ENCODE peak calls at places on chromosome 4, in six cellular contexts. One of them, this sample, is unnamed.

GRCh38 chr4:39061450-39061849 is 582 bp upstream of the KLHL5 start:
- DNase-seq in neuronal stem cell: no peak
- DNase-seq in GM23338: no peak
- DNase-seq in lung: no peak
- DNase-seq in brain microvascular endothelial cell: no peak
- DNase-seq in endodermal cell: no peak
- DNase-seq in this sample: no peak

GRCh38 chr4:120977435-120977997 is 55.0 kb upstream of the PRDM5 start:
- DNase-seq in endodermal cell: peak; percentile 57
- DNase-seq in lung: no peak
- DNase-seq in neuronal stem cell: no peak
- DNase-seq in GM23338: peak; percentile 83
- DNase-seq in brain microvascular endothelial cell: peak; percentile 63
- DNase-seq in this sample: peak; percentile 6

GRCh38 chr4:186554485-186554884 is 882 bp downstream of the MTNR1A start:
- DNase-seq in neuronal stem cell: no peak
- DNase-seq in lung: peak; percentile 42
- DNase-seq in brain microvascular endothelial cell: peak; percentile 16
- DNase-seq in endodermal cell: peak; percentile 85
- DNase-seq in GM23338: peak; percentile 76
- DNase-seq in this sample: no peak

GRCh38 chr4:120052840-120053239 is 13.8 kb downstream of the MAD2L1 start:
- DNase-seq in brain microvascular endothelial cell: peak; percentile 96
- DNase-seq in GM23338: no peak
- DNase-seq in lung: peak; percentile 41
- DNase-seq in endodermal cell: no peak
- DNase-seq in neuronal stem cell: no peak
- DNase-seq in this sample: no peak

GRCh38 chr4:37715889-37716402 is 29.8 kb upstream of the RELL1 start:
- DNase-seq in endodermal cell: no peak
- DNase-seq in lung: no peak
- DNase-seq in brain microvascular endothelial cell: no peak
- DNase-seq in neuronal stem cell: no peak
- DNase-seq in GM23338: no peak
- DNase-seq in this sample: no peak

GRCh38 chr4:9716093-9716492 is 65.3 kb upstream of the DRD5 start:
- DNase-seq in GM23338: no peak
- DNase-seq in lung: no peak
- DNase-seq in endodermal cell: peak; percentile 61
- DNase-seq in neuronal stem cell: no peak
- DNase-seq in brain microvascular endothelial cell: no peak
- DNase-seq in this sample: no peak

GRCh38 chr4:73520821-73521220 is 39.3 kb downstream of the AFM start:
- DNase-seq in lung: no peak
- DNase-seq in neuronal stem cell: peak; percentile 14
- DNase-seq in GM23338: peak; percentile 51
- DNase-seq in brain microvascular endothelial cell: peak; percentile 86
- DNase-seq in endodermal cell: peak; percentile 93
- DNase-seq in this sample: no peak

GRCh38 chr4:140149851-140150635 is 3.9 kb downstream of the MAML3 start:
- DNase-seq in lung: peak; percentile 82
- DNase-seq in GM23338: peak; percentile 86
- DNase-seq in neuronal stem cell: peak; percentile 57
- DNase-seq in endodermal cell: peak; percentile 89
- DNase-seq in brain microvascular endothelial cell: peak; percentile 57
- DNase-seq in this sample: peak; percentile 63

GRCh38 chr4:55947254-55947882 is 1.4 kb upstream of the CEP135 start:
- DNase-seq in neuronal stem cell: no peak
- DNase-seq in endodermal cell: no peak
- DNase-seq in brain microvascular endothelial cell: peak; percentile 6
- DNase-seq in GM23338: no peak
- DNase-seq in lung: no peak
- DNase-seq in this sample: no peak

GRCh38 chr4:129350800-129351199 is 254.8 kb downstream of the C4orf33 start:
- DNase-seq in neuronal stem cell: no peak
- DNase-seq in lung: peak; percentile 39
- DNase-seq in endodermal cell: no peak
- DNase-seq in brain microvascular endothelial cell: no peak
- DNase-seq in GM23338: no peak
- DNase-seq in this sample: no peak

GRCh38 chr4:121953860-121954259 is 2.0 kb upstream of the TRPC3 start:
- DNase-seq in neuronal stem cell: no peak
- DNase-seq in lung: no peak
- DNase-seq in brain microvascular endothelial cell: no peak
- DNase-seq in GM23338: no peak
- DNase-seq in endodermal cell: no peak
- DNase-seq in this sample: no peak

GRCh38 chr4:24928708-24929107 is 15.9 kb upstream of the CCDC149 start:
- DNase-seq in lung: no peak
- DNase-seq in neuronal stem cell: no peak
- DNase-seq in brain microvascular endothelial cell: no peak
- DNase-seq in GM23338: no peak
- DNase-seq in endodermal cell: no peak
- DNase-seq in this sample: no peak

GRCh38 chr4:78483811-78484210 is 67.8 kb upstream of the ANXA3 start:
- DNase-seq in lung: no peak
- DNase-seq in endodermal cell: no peak
- DNase-seq in neuronal stem cell: no peak
- DNase-seq in brain microvascular endothelial cell: no peak
- DNase-seq in GM23338: no peak
- DNase-seq in this sample: no peak

GRCh38 chr4:20252656-20253271 is 1.1 kb downstream of the SLIT2 start:
- DNase-seq in endodermal cell: peak; percentile 81
- DNase-seq in lung: peak; percentile 35
- DNase-seq in neuronal stem cell: peak; percentile 40
- DNase-seq in GM23338: peak; percentile 53
- DNase-seq in brain microvascular endothelial cell: no peak
- DNase-seq in this sample: no peak
- H3K27me3 ChIP-seq in endodermal cell: peaks cover 66% of the 10 kb centered on the region
- H3K27me3 ChIP-seq in lung: no peaks in the 10 kb centered on the region
- H3K27me3 ChIP-seq in neuronal stem cell: peaks cover 39% of the 10 kb centered on the region
- H3K27me3 ChIP-seq in GM23338: peaks cover 78% of the 10 kb centered on the region
- H3K27me3 ChIP-seq in brain microvascular endothelial cell: no peaks in the 10 kb centered on the region
- H3K27me3 ChIP-seq in this sample: no peaks in the 10 kb centered on the region

DNA sequence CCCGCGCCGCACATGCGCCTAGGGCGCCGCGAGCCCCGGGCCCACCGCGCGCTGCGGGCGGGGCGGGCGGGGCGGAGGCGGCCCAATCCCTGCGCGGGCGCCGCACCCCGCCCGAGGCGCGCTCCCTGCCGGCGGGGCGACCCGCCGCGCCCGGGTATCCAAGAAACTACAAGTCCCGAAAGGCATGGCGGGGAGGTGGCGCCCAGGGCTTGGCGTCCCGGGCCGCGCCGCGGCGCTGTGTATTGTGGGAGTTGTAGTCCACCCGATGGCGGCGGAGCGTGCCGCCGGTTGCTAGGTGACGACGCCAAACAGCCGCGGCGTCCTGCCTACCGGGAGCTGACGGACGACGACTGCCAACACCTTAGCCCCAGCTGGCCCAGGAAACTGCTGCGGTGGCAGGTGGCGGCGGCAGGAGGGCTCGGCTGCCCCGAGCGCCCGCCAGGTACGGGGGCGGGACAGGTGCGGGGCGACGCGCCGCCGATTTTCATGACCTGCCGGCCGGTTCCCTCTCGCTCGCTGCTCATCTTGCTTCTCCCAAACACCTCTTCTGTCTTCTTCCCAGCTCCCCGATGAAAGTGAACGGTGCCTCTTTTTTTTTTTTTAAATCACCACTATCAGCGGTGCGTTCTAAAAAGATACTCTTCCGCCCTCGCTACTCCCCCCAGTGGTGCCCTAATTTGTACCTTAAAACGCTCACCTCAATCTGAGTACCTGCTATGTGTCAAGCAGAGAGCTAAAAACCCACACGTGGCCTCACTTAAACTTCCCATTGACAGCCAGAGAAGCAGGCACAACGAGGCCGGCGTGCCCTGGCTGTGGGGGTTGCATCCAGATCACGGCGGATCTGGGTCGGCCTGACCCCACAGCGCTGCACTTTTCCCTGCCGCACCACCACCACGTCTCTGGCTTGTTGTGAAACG is at the start of gene CFAP99:
- DNase-seq in endodermal cell: peak; percentile 99
- DNase-seq in lung: peak; percentile 98
- DNase-seq in GM23338: peak; percentile 97
- DNase-seq in brain microvascular endothelial cell: peak; percentile 93
- DNase-seq in neuronal stem cell: peak; percentile 94
- DNase-seq in this sample: peak; percentile 96
- H3K27me3 ChIP-seq in endodermal cell: peaks cover 82% of the 10 kb centered on the region
- H3K27me3 ChIP-seq in lung: no peaks in the 10 kb centered on the region
- H3K27me3 ChIP-seq in GM23338: peaks cover 74% of the 10 kb centered on the region
- H3K27me3 ChIP-seq in brain microvascular endothelial cell: peaks cover 36% of the 10 kb centered on the region
- H3K27me3 ChIP-seq in neuronal stem cell: peaks cover 67% of the 10 kb centered on the region
- H3K27me3 ChIP-seq in this sample: no peaks in the 10 kb centered on the region

GRCh38 chr4:3703343-3703676 is 62.9 kb upstream of the ADRA2C start:
- DNase-seq in lung: no peak
- DNase-seq in GM23338: no peak
- DNase-seq in neuronal stem cell: no peak
- DNase-seq in brain microvascular endothelial cell: no peak
- DNase-seq in endodermal cell: no peak
- DNase-seq in this sample: no peak
- H3K27me3 ChIP-seq in lung: no peaks in the 10 kb centered on the region
- H3K27me3 ChIP-seq in GM23338: no peaks in the 10 kb centered on the region
- H3K27me3 ChIP-seq in neuronal stem cell: no peaks in the 10 kb centered on the region
- H3K27me3 ChIP-seq in brain microvascular endothelial cell: peaks cover 1% of the 10 kb centered on the region
- H3K27me3 ChIP-seq in endodermal cell: no peaks in the 10 kb centered on the region
- H3K27me3 ChIP-seq in this sample: no peaks in the 10 kb centered on the region

GRCh38 chr4:793941-794621 is 31.8 kb downstream of the CPLX1 start:
- DNase-seq in neuronal stem cell: no peak
- DNase-seq in brain microvascular endothelial cell: no peak
- DNase-seq in GM23338: no peak
- DNase-seq in lung: no peak
- DNase-seq in endodermal cell: no peak
- DNase-seq in this sample: no peak

GRCh38 chr4:796206-796605 is 29.7 kb downstream of the CPLX1 start:
- DNase-seq in GM23338: no peak
- DNase-seq in brain microvascular endothelial cell: no peak
- DNase-seq in endodermal cell: peak; percentile 16
- DNase-seq in neuronal stem cell: no peak
- DNase-seq in lung: no peak
- DNase-seq in this sample: no peak

GRCh38 chr4:794911-795725 is 30.8 kb downstream of the CPLX1 start:
- DNase-seq in lung: no peak
- DNase-seq in brain microvascular endothelial cell: no peak
- DNase-seq in endodermal cell: peak; percentile 66
- DNase-seq in neuronal stem cell: no peak
- DNase-seq in GM23338: peak; percentile 62
- DNase-seq in this sample: no peak

GRCh38 chr4:797066-797465 is 28.9 kb downstream of the CPLX1 start:
- DNase-seq in brain microvascular endothelial cell: no peak
- DNase-seq in neuronal stem cell: no peak
- DNase-seq in lung: no peak
- DNase-seq in endodermal cell: no peak
- DNase-seq in GM23338: no peak
- DNase-seq in this sample: no peak

GRCh38 chr4:795726-796119 is 30.2 kb downstream of the CPLX1 start:
- DNase-seq in brain microvascular endothelial cell: no peak
- DNase-seq in neuronal stem cell: no peak
- DNase-seq in lung: no peak
- DNase-seq in endodermal cell: peak; percentile 44
- DNase-seq in GM23338: no peak
- DNase-seq in this sample: no peak
- H3K27me3 ChIP-seq in brain microvascular endothelial cell: peaks cover 45% of the 10 kb centered on the region
- H3K27me3 ChIP-seq in neuronal stem cell: peaks cover 52% of the 10 kb centered on the region
- H3K27me3 ChIP-seq in lung: peaks cover 10% of the 10 kb centered on the region
- H3K27me3 ChIP-seq in endodermal cell: peaks cover 47% of the 10 kb centered on the region
- H3K27me3 ChIP-seq in GM23338: peaks cover 47% of the 10 kb centered on the region
- H3K27me3 ChIP-seq in this sample: peaks cover 14% of the 10 kb centered on the region

GRCh38 chr4:42148453-42148852 is 4.0 kb downstream of the BEND4 start:
- DNase-seq in brain microvascular endothelial cell: no peak
- DNase-seq in GM23338: no peak
- DNase-seq in lung: no peak
- DNase-seq in neuronal stem cell: no peak
- DNase-seq in endodermal cell: no peak
- DNase-seq in this sample: no peak

GRCh38 chr4:42152507-42153504 is at the start of gene BEND4:
- DNase-seq in brain microvascular endothelial cell: no peak
- DNase-seq in GM23338: peak; percentile 91
- DNase-seq in endodermal cell: peak; percentile 61
- DNase-seq in neuronal stem cell: no peak
- DNase-seq in lung: no peak
- DNase-seq in this sample: no peak

GRCh38 chr4:42149004-42149403 is 3.5 kb downstream of the BEND4 start:
- DNase-seq in brain microvascular endothelial cell: no peak
- DNase-seq in lung: no peak
- DNase-seq in neuronal stem cell: no peak
- DNase-seq in endodermal cell: no peak
- DNase-seq in GM23338: no peak
- DNase-seq in this sample: no peak

GRCh38 chr4:42151568-42152506 is 618 bp downstream of the BEND4 start:
- DNase-seq in endodermal cell: peak; percentile 96
- DNase-seq in neuronal stem cell: peak; percentile 78
- DNase-seq in lung: no peak
- DNase-seq in GM23338: peak; percentile 69
- DNase-seq in brain microvascular endothelial cell: no peak
- DNase-seq in this sample: peak; percentile 7

GRCh38 chr4:42150653-42151567 is 1.5 kb downstream of the BEND4 start:
- DNase-seq in neuronal stem cell: peak; percentile 3
- DNase-seq in lung: no peak
- DNase-seq in GM23338: peak; percentile 64
- DNase-seq in brain microvascular endothelial cell: no peak
- DNase-seq in endodermal cell: peak; percentile 47
- DNase-seq in this sample: no peak
- H3K27me3 ChIP-seq in neuronal stem cell: peaks cover 38% of the 10 kb centered on the region
- H3K27me3 ChIP-seq in lung: peaks cover 7% of the 10 kb centered on the region
- H3K27me3 ChIP-seq in GM23338: peaks cover 34% of the 10 kb centered on the region
- H3K27me3 ChIP-seq in brain microvascular endothelial cell: peaks cover 46% of the 10 kb centered on the region
- H3K27me3 ChIP-seq in endodermal cell: peaks cover 53% of the 10 kb centered on the region
- H3K27me3 ChIP-seq in this sample: peaks cover 24% of the 10 kb centered on the region

GRCh38 chr4:77177196-77177595 is 20.2 kb downstream of the CCNG2 start:
- DNase-seq in neuronal stem cell: peak; percentile 82
- DNase-seq in lung: no peak
- DNase-seq in GM23338: no peak
- DNase-seq in brain microvascular endothelial cell: no peak
- DNase-seq in endodermal cell: peak; percentile 50
- DNase-seq in this sample: no peak
- H3K27me3 ChIP-seq in neuronal stem cell: no peaks in the 10 kb centered on the region
- H3K27me3 ChIP-seq in lung: no peaks in the 10 kb centered on the region
- H3K27me3 ChIP-seq in GM23338: peaks cover 53% of the 10 kb centered on the region
- H3K27me3 ChIP-seq in brain microvascular endothelial cell: peaks cover 31% of the 10 kb centered on the region
- H3K27me3 ChIP-seq in endodermal cell: no peaks in the 10 kb centered on the region
- H3K27me3 ChIP-seq in this sample: no peaks in the 10 kb centered on the region